ENCODE peak calls at places on chromosome 16, in seven cellular contexts. M, H, E, Q, L, I and X are unnamed samples.

GRCh38 chr16:87145181-87146176 is 171.7 kb downstream of the C16orf95 start:
- DNase-seq in H (no peak), I (no peak), M (no peak), Q (no peak), E (peak), L (peak), X (no peak)

GRCh38 chr16:89009343-89010209 is 32.6 kb upstream of the CBFA2T3 start:
- DNase-seq in H (peak), E (peak), Q (no peak), M (no peak), I (no peak), L (no peak), X (peak)

GRCh38 chr16:89489040-89489721 is 1.2 kb downstream of the ANKRD11 start:
- DNase-seq in H (peak), I (peak), L (peak), Q (peak), M (peak), E (peak), X (peak)

GRCh38 chr16:11004351-11004750 is 60.0 kb downstream of the CLEC16A start:
- DNase-seq in E (peak), Q (no peak), I (no peak), L (no peak), H (no peak), M (no peak), X (no peak)

GRCh38 chr16:2820836-2821482 is 3.9 kb downstream of the PRSS21 start:
- DNase-seq in Q (no peak), H (no peak), I (no peak), M (no peak), L (no peak), E (no peak), X (no peak)

GRCh38 chr16:28981517-28981916 is 3.3 kb upstream of the LAT start:
- DNase-seq in L (no peak), I (peak), H (peak), M (no peak), E (no peak), Q (peak), X (peak)

GRCh38 chr16:82715833-82716232 is 89.1 kb downstream of the CDH13 start:
- DNase-seq in E (peak), I (no peak), L (no peak), M (peak), H (no peak), Q (no peak), X (no peak)

GRCh38 chr16:86572041-86572521 is 5.5 kb downstream of the FOXC2 start:
- DNase-seq in I (no peak), Q (no peak), M (no peak), H (no peak), L (no peak), E (no peak), X (no peak)

GRCh38 chr16:1527836-1528811 is 5.3 kb upstream of the TMEM204 start:
- DNase-seq in I (no peak), H (no peak), Q (no peak), E (peak), M (no peak), L (no peak), X (no peak)

GRCh38 chr16:50195276-50195675 is 42.2 kb downstream of the TENT4B start:
- DNase-seq in I (no peak), L (no peak), Q (no peak), M (no peak), E (peak), H (no peak), X (no peak)

GRCh38 chr16:2954647-2955381 is 9.3 kb upstream of the KREMEN2 start:
- DNase-seq in Q (no peak), E (no peak), I (no peak), H (no peak), L (no peak), M (peak), X (no peak)

GRCh38 chr16:53372942-53373871 is 61.1 kb upstream of the RBL2 start:
- DNase-seq in L (no peak), M (no peak), E (no peak), I (peak), H (peak), Q (no peak), X (peak)

GRCh38 chr16:66961065-66961744 is at the start of gene CES3:
- DNase-seq in I (peak), E (peak), L (peak), H (peak), Q (peak), M (peak), X (peak)

GRCh38 chr16:25433388-25433787 is 175.7 kb upstream of the ZKSCAN2 start:
- DNase-seq in E (no peak), M (no peak), L (no peak), H (no peak), I (no peak), Q (no peak), X (no peak)

GRCh38 chr16:50538411-50539052 is 9.7 kb upstream of the NKD1 start:
- DNase-seq in I (no peak), E (no peak), Q (no peak), L (no peak), H (no peak), M (peak), X (no peak)

GRCh38 chr16:65967376-65967775 is 399.1 kb upstream of the CDH5 start:
- DNase-seq in H (no peak), L (peak), I (no peak), E (no peak), M (no peak), Q (no peak), X (no peak)

GRCh38 chr16:67443299-67443698 is 12.4 kb downstream of the HSD11B2 start:
- DNase-seq in I (no peak), E (no peak), H (no peak), M (peak), L (no peak), Q (no peak), X (no peak)

GRCh38 chr16:13289515-13289914 is 388.1 kb downstream of the SHISA9 start:
- DNase-seq in E (no peak), H (no peak), L (no peak), Q (no peak), M (no peak), I (no peak), X (no peak)

GRCh38 chr16:73113326-73113720 is 65.4 kb upstream of the ZFHX3 start:
- DNase-seq in I (no peak), H (no peak), M (no peak), Q (no peak), L (no peak), E (peak), X (no peak)

GRCh38 chr16:73126453-73126853 is 78.5 kb upstream of the ZFHX3 start:
- DNase-seq in E (peak), L (no peak), Q (no peak), H (no peak), M (no peak), I (no peak), X (no peak)

GRCh38 chr16:554640-555413 is 5.4 kb upstream of the PRR35 start:
- DNase-seq in E (peak), M (no peak), L (no peak), I (no peak), H (no peak), Q (no peak), X (no peak)

GRCh38 chr16:1333149-1333812 is at the start of gene BAIAP3:
- DNase-seq in L (no peak), H (peak), M (no peak), I (no peak), E (peak), Q (peak), X (peak)

GRCh38 chr16:90022209-90023077 is 3.2 kb upstream of the DBNDD1 start:
- DNase-seq in Q (peak), H (peak), I (peak), L (peak), M (peak), E (peak), X (peak)

GRCh38 chr16:49061315-49061714 is 220.3 kb downstream of the CBLN1 start:
- DNase-seq in M (no peak), L (no peak), I (no peak), H (no peak), Q (no peak), E (no peak), X (no peak)